ENCODE peak calls at places on chromosomes 7 and 10, in ten cellular contexts. B is fibroblast of pulmonary artery, C is endothelial cell, N is tibial nerve, W is fibroblast of mammary gland, R is brain microvascular endothelial cell, M is activated B cell treated with CpG ODN at 0.5 μM for 24 hours, X is cardiac fibroblast, J is PC-3, O is RWPE1. Q is an unnamed sample.

GRCh38 chr10:95861401-95861800 is 46.4 kb upstream of the CC2D2B start:
- DNase-seq in X (no peak), J (no peak), B (no peak), M (no peak), R (no peak), O (no peak), W (no peak), N (no peak), C (no peak), Q (no peak)

GRCh38 chr10:54469587-54470323 is 331.3 kb downstream of the PCDH15 start:
- DNase-seq in R (no peak), M (no peak), N (no peak), W (no peak), O (no peak), X (no peak), B (no peak), J (no peak), C (no peak), Q (no peak)

GRCh38 chr7:98909487-98909886 is 31.2 kb downstream of the TRRAP start:
- DNase-seq in O (no peak), J (no peak), M (no peak), C (no peak), N (no peak), X (no peak), W (no peak), R (no peak), B (no peak), Q (no peak)

GRCh38 chr7:46566375-46566774 is 645.3 kb upstream of the IGFBP3 start:
- DNase-seq in X (no peak), B (no peak), N (no peak), R (no peak), C (no peak), M (no peak), J (no peak), O (no peak), W (peak), Q (no peak)

GRCh38 chr7:51817694-51818093 is 501.1 kb upstream of the COBL start:
- DNase-seq in B (no peak), M (no peak), O (no peak), R (no peak), X (no peak), N (no peak), J (no peak), C (no peak), W (no peak), Q (no peak)

GRCh38 chr7:105718511-105718925 is 137.2 kb upstream of the EFCAB10 start:
- DNase-seq in J (peak), N (no peak), B (no peak), M (no peak), W (no peak), C (no peak), X (no peak), O (no peak), R (no peak), Q (no peak)

GRCh38 chr10:50622497-50623298 is 1.1 kb downstream of the SGMS1 start:
- DNase-seq in C (peak), W (peak), J (peak), N (peak), X (peak), O (peak), M (no peak), R (peak), B (peak), Q (no peak)

GRCh38 chr10:3895045-3895609 is 110.1 kb upstream of the KLF6 start:
- DNase-seq in C (no peak), J (no peak), B (peak), M (no peak), R (peak), N (no peak), O (no peak), X (peak), W (peak), Q (no peak)

GRCh38 chr10:31929986-31930675 is 1.5 kb upstream of the ARHGAP12 start:
- DNase-seq in M (no peak), C (no peak), N (no peak), O (no peak), X (peak), R (no peak), W (peak), J (no peak), B (peak), Q (no peak)

GRCh38 chr7:149020483-149020882 is 7.8 kb downstream of the PDIA4 start:
- DNase-seq in B (no peak), O (no peak), N (no peak), X (no peak), W (no peak), J (no peak), R (no peak), C (no peak), M (no peak), Q (no peak)

GRCh38 chr7:149459540-149460433 is 1.1 kb downstream of the ZNF777 start:
- DNase-seq in C (peak), B (peak), W (no peak), R (no peak), O (peak), M (peak), N (no peak), J (peak), X (peak), Q (no peak)

GRCh38 chr10:239109-239508 is 103.9 kb downstream of the ZMYND11 start:
- DNase-seq in N (no peak), J (peak), R (peak), O (peak), W (peak), M (no peak), B (peak), X (no peak), C (no peak), Q (no peak)
- TF ChIP-seq CTCF in N (no peak), J (peak), R (peak), O (peak), W (no peak), M (no peak), B (no peak), X (no peak), C (no peak), Q (no peak)

GRCh38 chr7:2068693-2069471 is 163.9 kb downstream of the MAD1L1 start:
- DNase-seq in W (no peak), C (no peak), R (no peak), X (no peak), N (no peak), B (no peak), M (no peak), O (no peak), J (no peak), Q (no peak)
- TF ChIP-seq CTCF in W (no peak), C (no peak), R (peak), X (no peak), N (no peak), B (no peak), M (no peak), O (no peak), J (no peak), Q (no peak)

GRCh38 chr7:134357486-134357885 is 40.8 kb upstream of the SLC35B4 start:
- DNase-seq in O (no peak), X (no peak), W (no peak), M (no peak), B (no peak), R (no peak), J (no peak), N (no peak), C (no peak), Q (no peak)
- TF ChIP-seq CTCF in O (no peak), X (no peak), W (peak), M (no peak), B (peak), R (no peak), J (peak), N (no peak), C (no peak), Q (no peak)

GRCh38 chr10:125369382-125370326 is 209.3 kb upstream of the CTBP2 start:
- DNase-seq in M (no peak), N (no peak), C (no peak), W (no peak), R (no peak), J (no peak), O (no peak), B (no peak), X (no peak), Q (no peak)

GRCh38 chr10:125373546-125373945 is 213.2 kb upstream of the CTBP2 start:
- DNase-seq in W (no peak), M (no peak), X (no peak), R (no peak), N (no peak), O (no peak), C (no peak), J (no peak), B (no peak), Q (no peak)

GRCh38 chr10:125375210-125375609 is 214.8 kb upstream of the CTBP2 start:
- DNase-seq in C (no peak), X (peak), W (no peak), M (no peak), O (peak), B (no peak), N (no peak), R (no peak), J (peak), Q (no peak)

GRCh38 chr10:125370578-125370977 is 210.2 kb upstream of the CTBP2 start:
- DNase-seq in W (no peak), X (no peak), M (no peak), B (no peak), J (no peak), N (no peak), R (no peak), C (peak), O (no peak), Q (no peak)
- TF ChIP-seq CTCF in W (no peak), X (no peak), M (no peak), B (no peak), J (peak), N (no peak), R (peak), C (no peak), O (no peak), Q (no peak)

GRCh38 chr10:122206471-122207065 is 64.5 kb upstream of the BTBD16 start:
- DNase-seq in N (no peak), X (peak), O (peak), C (no peak), B (no peak), R (peak), M (no peak), W (peak), J (no peak), Q (no peak)
- TF ChIP-seq CTCF in N (no peak), X (no peak), O (no peak), C (no peak), B (no peak), R (peak), M (no peak), W (peak), J (no peak), Q (no peak)

GRCh38 chr10:99430451-99431189 is at the start of gene GOT1:
- DNase-seq in B (peak), O (peak), N (peak), C (peak), X (peak), R (peak), J (peak), W (peak), M (peak), Q (peak)

GRCh38 chr10:99432047-99432446 is 1.6 kb upstream of the GOT1 start:
- DNase-seq in J (no peak), C (no peak), B (no peak), N (no peak), R (no peak), M (no peak), O (no peak), X (no peak), W (no peak), Q (no peak)

GRCh38 chr10:99431190-99431549 is 746 bp upstream of the GOT1 start:
- DNase-seq in R (peak), W (peak), B (peak), O (peak), J (peak), X (peak), M (no peak), C (peak), N (peak), Q (peak)

GRCh38 chr10:99429521-99430095 is 816 bp downstream of the GOT1 start:
- DNase-seq in O (no peak), M (no peak), C (no peak), X (no peak), B (no peak), J (no peak), R (no peak), N (no peak), W (no peak), Q (no peak)

DNA sequence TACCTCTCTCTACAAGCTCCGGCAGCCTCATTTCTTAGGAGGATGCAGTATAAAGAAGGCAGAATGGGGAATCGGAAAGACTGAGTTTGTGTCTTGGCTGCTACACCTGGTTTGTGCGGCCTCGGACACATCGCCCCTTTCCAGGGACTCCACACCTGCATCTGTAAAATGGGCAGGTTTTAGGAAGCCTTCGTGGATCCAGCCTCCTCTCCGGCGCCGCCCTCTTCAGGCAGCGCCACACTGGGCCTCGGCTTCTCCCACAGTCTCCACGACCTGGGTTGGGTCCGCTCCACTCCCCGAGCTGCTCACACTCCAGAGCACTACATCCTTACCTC is 341 bp downstream of the GOT1 start:
- DNase-seq in W (peak), N (no peak), X (no peak), O (no peak), R (no peak), B (no peak), M (no peak), C (no peak), J (no peak), Q (peak)
- TF ChIP-seq CTCF in W (no peak), N (no peak), X (no peak), O (no peak), R (no peak), B (no peak), M (no peak), C (no peak), J (no peak), Q (no peak)

GRCh38 chr10:111656066-111656465 is 527.5 kb downstream of the GPAM start:
- DNase-seq in C (no peak), R (no peak), N (no peak), J (no peak), X (no peak), O (no peak), M (no peak), B (no peak), W (peak), Q (no peak)

GRCh38 chr10:111646021-111646420 is 537.5 kb downstream of the GPAM start:
- DNase-seq in R (no peak), W (peak), C (no peak), B (no peak), J (no peak), X (no peak), M (no peak), O (no peak), N (no peak), Q (no peak)

GRCh38 chr10:111648046-111648445 is 535.5 kb downstream of the GPAM start:
- DNase-seq in C (no peak), B (no peak), W (peak), J (no peak), M (no peak), N (no peak), X (no peak), R (no peak), O (no peak), Q (no peak)

GRCh38 chr10:111650088-111650487 is 533.5 kb downstream of the GPAM start:
- DNase-seq in O (no peak), X (no peak), N (no peak), B (no peak), R (no peak), J (no peak), M (no peak), C (no peak), W (no peak), Q (no peak)
- TF ChIP-seq CTCF in O (no peak), X (no peak), N (no peak), B (no peak), R (no peak), J (no peak), M (no peak), C (no peak), W (no peak), Q (no peak)